ENCODE peak calls at places on chromosomes 3 and 15, in seven cellular contexts. One of them, this sample, is unnamed.

GRCh38 chr3:55501905-55502304 is 14.8 kb upstream of the WNT5A start:
- DNase-seq in A673: no peak
- DNase-seq in H4: no peak
- DNase-seq in AG09309: no peak
- DNase-seq in stimulated activated CD4-positive, alpha-beta T cell treated with anti-CD3 and anti-CD28 coated beads, Interleukin-2, amount 100 ng/mL, for 24 hours: no peak
- DNase-seq in mucosa of gallbladder: no peak
- DNase-seq in activated CD8-positive, alpha-beta T cell treated with anti-CD3 and anti-CD28 coated beads, Interleukin-2, amount 10 ng/mL, durations not matched to agents 7 days and 5 days: no peak
- DNase-seq in this sample: no peak

GRCh38 chr3:43203022-43203421 is 83.3 kb upstream of the SNRK start:
- DNase-seq in A673: no peak
- DNase-seq in H4: no peak
- DNase-seq in AG09309: no peak
- DNase-seq in stimulated activated CD4-positive, alpha-beta T cell treated with anti-CD3 and anti-CD28 coated beads, Interleukin-2, amount 100 ng/mL, for 24 hours: no peak
- DNase-seq in mucosa of gallbladder: no peak
- DNase-seq in activated CD8-positive, alpha-beta T cell treated with anti-CD3 and anti-CD28 coated beads, Interleukin-2, amount 10 ng/mL, durations not matched to agents 7 days and 5 days: no peak
- DNase-seq in this sample: no peak

GRCh38 chr15:45612790-45613415 is 21.9 kb upstream of the SQOR start:
- DNase-seq in A673: no peak
- DNase-seq in H4: no peak
- DNase-seq in AG09309: no peak
- DNase-seq in stimulated activated CD4-positive, alpha-beta T cell treated with anti-CD3 and anti-CD28 coated beads, Interleukin-2, amount 100 ng/mL, for 24 hours: no peak
- DNase-seq in mucosa of gallbladder: no peak
- DNase-seq in activated CD8-positive, alpha-beta T cell treated with anti-CD3 and anti-CD28 coated beads, Interleukin-2, amount 10 ng/mL, durations not matched to agents 7 days and 5 days: peak; percentile 18
- DNase-seq in this sample: no peak

GRCh38 chr15:41233367-41233771 is 2.3 kb downstream of the CHP1 start:
- DNase-seq in A673: no peak
- DNase-seq in H4: no peak
- DNase-seq in AG09309: no peak
- DNase-seq in stimulated activated CD4-positive, alpha-beta T cell treated with anti-CD3 and anti-CD28 coated beads, Interleukin-2, amount 100 ng/mL, for 24 hours: no peak
- DNase-seq in mucosa of gallbladder: no peak
- DNase-seq in activated CD8-positive, alpha-beta T cell treated with anti-CD3 and anti-CD28 coated beads, Interleukin-2, amount 10 ng/mL, durations not matched to agents 7 days and 5 days: no peak
- DNase-seq in this sample: no peak

GRCh38 chr3:151393961-151394360 is 9.4 kb upstream of the P2RY12 start:
- DNase-seq in A673: peak; percentile 31
- DNase-seq in H4: no peak
- DNase-seq in AG09309: no peak
- DNase-seq in stimulated activated CD4-positive, alpha-beta T cell treated with anti-CD3 and anti-CD28 coated beads, Interleukin-2, amount 100 ng/mL, for 24 hours: no peak
- DNase-seq in mucosa of gallbladder: no peak
- DNase-seq in activated CD8-positive, alpha-beta T cell treated with anti-CD3 and anti-CD28 coated beads, Interleukin-2, amount 10 ng/mL, durations not matched to agents 7 days and 5 days: no peak
- DNase-seq in this sample: no peak

GRCh38 chr3:18153571-18154173 is 271.5 kb downstream of the SATB1 start:
- DNase-seq in A673: no peak
- DNase-seq in H4: peak; percentile 1
- DNase-seq in AG09309: peak; percentile 70
- DNase-seq in stimulated activated CD4-positive, alpha-beta T cell treated with anti-CD3 and anti-CD28 coated beads, Interleukin-2, amount 100 ng/mL, for 24 hours: no peak
- DNase-seq in mucosa of gallbladder: peak; percentile 67
- DNase-seq in activated CD8-positive, alpha-beta T cell treated with anti-CD3 and anti-CD28 coated beads, Interleukin-2, amount 10 ng/mL, durations not matched to agents 7 days and 5 days: no peak
- DNase-seq in this sample: no peak

GRCh38 chr15:44102675-44103254 is 92.3 kb downstream of the FRMD5 start:
- DNase-seq in A673: no peak
- DNase-seq in H4: peak; percentile 81
- DNase-seq in AG09309: peak; percentile 92
- DNase-seq in stimulated activated CD4-positive, alpha-beta T cell treated with anti-CD3 and anti-CD28 coated beads, Interleukin-2, amount 100 ng/mL, for 24 hours: no peak
- DNase-seq in mucosa of gallbladder: peak; percentile 51
- DNase-seq in activated CD8-positive, alpha-beta T cell treated with anti-CD3 and anti-CD28 coated beads, Interleukin-2, amount 10 ng/mL, durations not matched to agents 7 days and 5 days: no peak
- DNase-seq in this sample: no peak

GRCh38 chr3:182575941-182576340 is 217.4 kb upstream of the ATP11B start:
- DNase-seq in A673: no peak
- DNase-seq in H4: no peak
- DNase-seq in AG09309: no peak
- DNase-seq in stimulated activated CD4-positive, alpha-beta T cell treated with anti-CD3 and anti-CD28 coated beads, Interleukin-2, amount 100 ng/mL, for 24 hours: no peak
- DNase-seq in mucosa of gallbladder: no peak
- DNase-seq in activated CD8-positive, alpha-beta T cell treated with anti-CD3 and anti-CD28 coated beads, Interleukin-2, amount 10 ng/mL, durations not matched to agents 7 days and 5 days: no peak
- DNase-seq in this sample: no peak

GRCh38 chr3:57627976-57628375 is 30.8 kb upstream of the ARF4 start:
- DNase-seq in A673: peak; percentile 1
- DNase-seq in H4: no peak
- DNase-seq in AG09309: no peak
- DNase-seq in stimulated activated CD4-positive, alpha-beta T cell treated with anti-CD3 and anti-CD28 coated beads, Interleukin-2, amount 100 ng/mL, for 24 hours: no peak
- DNase-seq in mucosa of gallbladder: no peak
- DNase-seq in activated CD8-positive, alpha-beta T cell treated with anti-CD3 and anti-CD28 coated beads, Interleukin-2, amount 10 ng/mL, durations not matched to agents 7 days and 5 days: no peak
- DNase-seq in this sample: no peak

GRCh38 chr15:55535436-55535835 is 27.4 kb upstream of the DNAAF4 start:
- DNase-seq in A673: no peak
- DNase-seq in H4: no peak
- DNase-seq in AG09309: no peak
- DNase-seq in stimulated activated CD4-positive, alpha-beta T cell treated with anti-CD3 and anti-CD28 coated beads, Interleukin-2, amount 100 ng/mL, for 24 hours: no peak
- DNase-seq in mucosa of gallbladder: no peak
- DNase-seq in activated CD8-positive, alpha-beta T cell treated with anti-CD3 and anti-CD28 coated beads, Interleukin-2, amount 10 ng/mL, durations not matched to agents 7 days and 5 days: no peak
- DNase-seq in this sample: no peak

GRCh38 chr3:120438971-120439370 is 11.8 kb downstream of the FSTL1 start:
- DNase-seq in A673: no peak
- DNase-seq in H4: no peak
- DNase-seq in AG09309: no peak
- DNase-seq in stimulated activated CD4-positive, alpha-beta T cell treated with anti-CD3 and anti-CD28 coated beads, Interleukin-2, amount 100 ng/mL, for 24 hours: no peak
- DNase-seq in mucosa of gallbladder: peak; percentile 75
- DNase-seq in activated CD8-positive, alpha-beta T cell treated with anti-CD3 and anti-CD28 coated beads, Interleukin-2, amount 10 ng/mL, durations not matched to agents 7 days and 5 days: no peak
- DNase-seq in this sample: no peak

GRCh38 chr15:29457729-29458128 is 188.1 kb upstream of the NSMCE3 start:
- DNase-seq in A673: no peak
- DNase-seq in H4: no peak
- DNase-seq in AG09309: no peak
- DNase-seq in stimulated activated CD4-positive, alpha-beta T cell treated with anti-CD3 and anti-CD28 coated beads, Interleukin-2, amount 100 ng/mL, for 24 hours: no peak
- DNase-seq in mucosa of gallbladder: no peak
- DNase-seq in activated CD8-positive, alpha-beta T cell treated with anti-CD3 and anti-CD28 coated beads, Interleukin-2, amount 10 ng/mL, durations not matched to agents 7 days and 5 days: no peak
- DNase-seq in this sample: no peak

GRCh38 chr3:172627057-172627809 is 83.6 kb downstream of the NCEH1 start:
- DNase-seq in A673: no peak
- DNase-seq in H4: no peak
- DNase-seq in AG09309: peak; percentile 53
- DNase-seq in stimulated activated CD4-positive, alpha-beta T cell treated with anti-CD3 and anti-CD28 coated beads, Interleukin-2, amount 100 ng/mL, for 24 hours: no peak
- DNase-seq in mucosa of gallbladder: no peak
- DNase-seq in activated CD8-positive, alpha-beta T cell treated with anti-CD3 and anti-CD28 coated beads, Interleukin-2, amount 10 ng/mL, durations not matched to agents 7 days and 5 days: no peak
- DNase-seq in this sample: no peak

GRCh38 chr3:48504051-48504946 is at the start of gene SHISA5:
- DNase-seq in A673: peak; percentile 35
- DNase-seq in H4: no peak
- DNase-seq in AG09309: no peak
- DNase-seq in stimulated activated CD4-positive, alpha-beta T cell treated with anti-CD3 and anti-CD28 coated beads, Interleukin-2, amount 100 ng/mL, for 24 hours: peak; percentile 61
- DNase-seq in mucosa of gallbladder: peak; percentile 71
- DNase-seq in activated CD8-positive, alpha-beta T cell treated with anti-CD3 and anti-CD28 coated beads, Interleukin-2, amount 10 ng/mL, durations not matched to agents 7 days and 5 days: peak; percentile 64
- DNase-seq in this sample: peak; percentile 94

GRCh38 chr3:185559706-185560090 is 7.3 kb upstream of the LIPH start:
- DNase-seq in A673: no peak
- DNase-seq in H4: no peak
- DNase-seq in AG09309: no peak
- DNase-seq in stimulated activated CD4-positive, alpha-beta T cell treated with anti-CD3 and anti-CD28 coated beads, Interleukin-2, amount 100 ng/mL, for 24 hours: no peak
- DNase-seq in mucosa of gallbladder: no peak
- DNase-seq in activated CD8-positive, alpha-beta T cell treated with anti-CD3 and anti-CD28 coated beads, Interleukin-2, amount 10 ng/mL, durations not matched to agents 7 days and 5 days: no peak
- DNase-seq in this sample: peak; percentile 16

GRCh38 chr3:59605944-59606534 is 556.2 kb upstream of the CFAP20DC start:
- DNase-seq in A673: no peak
- DNase-seq in H4: no peak
- DNase-seq in AG09309: no peak
- DNase-seq in stimulated activated CD4-positive, alpha-beta T cell treated with anti-CD3 and anti-CD28 coated beads, Interleukin-2, amount 100 ng/mL, for 24 hours: no peak
- DNase-seq in mucosa of gallbladder: no peak
- DNase-seq in activated CD8-positive, alpha-beta T cell treated with anti-CD3 and anti-CD28 coated beads, Interleukin-2, amount 10 ng/mL, durations not matched to agents 7 days and 5 days: no peak
- DNase-seq in this sample: no peak

GRCh38 chr15:36970522-36970921 is 129.8 kb downstream of the MEIS2 start:
- DNase-seq in A673: no peak
- DNase-seq in H4: no peak
- DNase-seq in AG09309: no peak
- DNase-seq in stimulated activated CD4-positive, alpha-beta T cell treated with anti-CD3 and anti-CD28 coated beads, Interleukin-2, amount 100 ng/mL, for 24 hours: no peak
- DNase-seq in mucosa of gallbladder: no peak
- DNase-seq in activated CD8-positive, alpha-beta T cell treated with anti-CD3 and anti-CD28 coated beads, Interleukin-2, amount 10 ng/mL, durations not matched to agents 7 days and 5 days: no peak
- DNase-seq in this sample: no peak

GRCh38 chr3:115321396-115321795 is 174.3 kb upstream of the ZBTB20 start:
- DNase-seq in A673: peak; percentile 97
- DNase-seq in H4: peak; percentile 48
- DNase-seq in AG09309: peak; percentile 54
- DNase-seq in stimulated activated CD4-positive, alpha-beta T cell treated with anti-CD3 and anti-CD28 coated beads, Interleukin-2, amount 100 ng/mL, for 24 hours: no peak
- DNase-seq in mucosa of gallbladder: no peak
- DNase-seq in activated CD8-positive, alpha-beta T cell treated with anti-CD3 and anti-CD28 coated beads, Interleukin-2, amount 10 ng/mL, durations not matched to agents 7 days and 5 days: no peak
- DNase-seq in this sample: no peak

GRCh38 chr3:82581350-82581749 is 819.9 kb upstream of the GBE1 start:
- DNase-seq in A673: no peak
- DNase-seq in H4: no peak
- DNase-seq in AG09309: no peak
- DNase-seq in stimulated activated CD4-positive, alpha-beta T cell treated with anti-CD3 and anti-CD28 coated beads, Interleukin-2, amount 100 ng/mL, for 24 hours: no peak
- DNase-seq in mucosa of gallbladder: no peak
- DNase-seq in activated CD8-positive, alpha-beta T cell treated with anti-CD3 and anti-CD28 coated beads, Interleukin-2, amount 10 ng/mL, durations not matched to agents 7 days and 5 days: no peak
- DNase-seq in this sample: no peak

GRCh38 chr15:63857459-63857856 is 23.7 kb upstream of the HERC1 start:
- DNase-seq in A673: no peak
- DNase-seq in H4: no peak
- DNase-seq in AG09309: no peak
- DNase-seq in stimulated activated CD4-positive, alpha-beta T cell treated with anti-CD3 and anti-CD28 coated beads, Interleukin-2, amount 100 ng/mL, for 24 hours: no peak
- DNase-seq in mucosa of gallbladder: no peak
- DNase-seq in activated CD8-positive, alpha-beta T cell treated with anti-CD3 and anti-CD28 coated beads, Interleukin-2, amount 10 ng/mL, durations not matched to agents 7 days and 5 days: no peak
- DNase-seq in this sample: no peak

GRCh38 chr3:150105886-150106612 is 135.4 kb upstream of the PFN2 start:
- DNase-seq in A673: no peak
- DNase-seq in H4: no peak
- DNase-seq in AG09309: no peak
- DNase-seq in stimulated activated CD4-positive, alpha-beta T cell treated with anti-CD3 and anti-CD28 coated beads, Interleukin-2, amount 100 ng/mL, for 24 hours: no peak
- DNase-seq in mucosa of gallbladder: no peak
- DNase-seq in activated CD8-positive, alpha-beta T cell treated with anti-CD3 and anti-CD28 coated beads, Interleukin-2, amount 10 ng/mL, durations not matched to agents 7 days and 5 days: no peak
- DNase-seq in this sample: no peak

GRCh38 chr3:156978471-156978961 is 152.4 kb downstream of the LEKR1 start:
- DNase-seq in A673: no peak
- DNase-seq in H4: no peak
- DNase-seq in AG09309: no peak
- DNase-seq in stimulated activated CD4-positive, alpha-beta T cell treated with anti-CD3 and anti-CD28 coated beads, Interleukin-2, amount 100 ng/mL, for 24 hours: no peak
- DNase-seq in mucosa of gallbladder: no peak
- DNase-seq in activated CD8-positive, alpha-beta T cell treated with anti-CD3 and anti-CD28 coated beads, Interleukin-2, amount 10 ng/mL, durations not matched to agents 7 days and 5 days: no peak
- DNase-seq in this sample: no peak

GRCh38 chr3:122502139-122502538 is 12.6 kb downstream of the KPNA1 start:
- DNase-seq in A673: no peak
- DNase-seq in H4: no peak
- DNase-seq in AG09309: no peak
- DNase-seq in stimulated activated CD4-positive, alpha-beta T cell treated with anti-CD3 and anti-CD28 coated beads, Interleukin-2, amount 100 ng/mL, for 24 hours: no peak
- DNase-seq in mucosa of gallbladder: no peak
- DNase-seq in activated CD8-positive, alpha-beta T cell treated with anti-CD3 and anti-CD28 coated beads, Interleukin-2, amount 10 ng/mL, durations not matched to agents 7 days and 5 days: no peak
- DNase-seq in this sample: no peak

GRCh38 chr3:66403268-66403990 is 97.4 kb downstream of the LRIG1 start:
- DNase-seq in A673: no peak
- DNase-seq in H4: no peak
- DNase-seq in AG09309: no peak
- DNase-seq in stimulated activated CD4-positive, alpha-beta T cell treated with anti-CD3 and anti-CD28 coated beads, Interleukin-2, amount 100 ng/mL, for 24 hours: no peak
- DNase-seq in mucosa of gallbladder: no peak
- DNase-seq in activated CD8-positive, alpha-beta T cell treated with anti-CD3 and anti-CD28 coated beads, Interleukin-2, amount 10 ng/mL, durations not matched to agents 7 days and 5 days: no peak
- DNase-seq in this sample: no peak

GRCh38 chr15:42285042-42285441 is 11.8 kb upstream of the TMEM87A start:
- DNase-seq in A673: no peak
- DNase-seq in H4: no peak
- DNase-seq in AG09309: no peak
- DNase-seq in stimulated activated CD4-positive, alpha-beta T cell treated with anti-CD3 and anti-CD28 coated beads, Interleukin-2, amount 100 ng/mL, for 24 hours: no peak
- DNase-seq in mucosa of gallbladder: no peak
- DNase-seq in activated CD8-positive, alpha-beta T cell treated with anti-CD3 and anti-CD28 coated beads, Interleukin-2, amount 10 ng/mL, durations not matched to agents 7 days and 5 days: no peak
- DNase-seq in this sample: no peak

GRCh38 chr3:85164446-85164845 is 205.7 kb downstream of the CADM2 start:
- DNase-seq in A673: no peak
- DNase-seq in H4: no peak
- DNase-seq in AG09309: no peak
- DNase-seq in stimulated activated CD4-positive, alpha-beta T cell treated with anti-CD3 and anti-CD28 coated beads, Interleukin-2, amount 100 ng/mL, for 24 hours: no peak
- DNase-seq in mucosa of gallbladder: no peak
- DNase-seq in activated CD8-positive, alpha-beta T cell treated with anti-CD3 and anti-CD28 coated beads, Interleukin-2, amount 10 ng/mL, durations not matched to agents 7 days and 5 days: no peak
- DNase-seq in this sample: no peak

GRCh38 chr15:88196961-88197360 is 59.6 kb downstream of the NTRK3 start:
- DNase-seq in A673: no peak
- DNase-seq in H4: no peak
- DNase-seq in AG09309: no peak
- DNase-seq in stimulated activated CD4-positive, alpha-beta T cell treated with anti-CD3 and anti-CD28 coated beads, Interleukin-2, amount 100 ng/mL, for 24 hours: no peak
- DNase-seq in mucosa of gallbladder: no peak
- DNase-seq in activated CD8-positive, alpha-beta T cell treated with anti-CD3 and anti-CD28 coated beads, Interleukin-2, amount 10 ng/mL, durations not matched to agents 7 days and 5 days: no peak
- DNase-seq in this sample: no peak

GRCh38 chr3:154889227-154889634 is 190.9 kb upstream of the MME start:
- DNase-seq in A673: no peak
- DNase-seq in H4: no peak
- DNase-seq in AG09309: no peak
- DNase-seq in stimulated activated CD4-positive, alpha-beta T cell treated with anti-CD3 and anti-CD28 coated beads, Interleukin-2, amount 100 ng/mL, for 24 hours: no peak
- DNase-seq in mucosa of gallbladder: no peak
- DNase-seq in activated CD8-positive, alpha-beta T cell treated with anti-CD3 and anti-CD28 coated beads, Interleukin-2, amount 10 ng/mL, durations not matched to agents 7 days and 5 days: no peak
- DNase-seq in this sample: peak; percentile 67

GRCh38 chr3:56102034-56102433 is 366.2 kb downstream of the ERC2 start:
- DNase-seq in A673: no peak
- DNase-seq in H4: no peak
- DNase-seq in AG09309: no peak
- DNase-seq in stimulated activated CD4-positive, alpha-beta T cell treated with anti-CD3 and anti-CD28 coated beads, Interleukin-2, amount 100 ng/mL, for 24 hours: no peak
- DNase-seq in mucosa of gallbladder: no peak
- DNase-seq in activated CD8-positive, alpha-beta T cell treated with anti-CD3 and anti-CD28 coated beads, Interleukin-2, amount 10 ng/mL, durations not matched to agents 7 days and 5 days: no peak
- DNase-seq in this sample: no peak

This sample was measured in spleen.